ENCODE peak calls at places on chromosomes 2 and 18, in eight cellular contexts. C is left lung, R is RWPE2, D is psoas muscle, Q is lung, E is pancreas, I is PC-3, V is heart left ventricle. Z is an unnamed sample.

GRCh38 chr2:177784449-177784845 is 288.1 kb downstream of the PDE11A start:
- DNase-seq in C (no peak), R (no peak), D (no peak), Q (no peak), E (no peak), I (peak; percentile 63), V (no peak), Z (no peak)

GRCh38 chr2:132941296-132942020 is 271.5 kb upstream of the LYPD1 start:
- DNase-seq in C (no peak), R (no peak), D (no peak), Q (no peak), E (no peak), I (no peak), V (no peak), Z (no peak)

GRCh38 chr2:191756753-191757152 is 78.8 kb downstream of the NABP1 start:
- DNase-seq in C (no peak), R (no peak), D (no peak), Q (no peak), E (no peak), I (no peak), V (no peak), Z (no peak)

GRCh38 chr18:44111337-44111736 is 569.4 kb upstream of the SETBP1 start:
- DNase-seq in C (no peak), R (no peak), D (no peak), Q (no peak), E (no peak), I (no peak), V (no peak), Z (no peak)

GRCh38 chr2:233338046-233338445 is 16.2 kb upstream of the DGKD start:
- DNase-seq in C (no peak), R (no peak), D (no peak), Q (no peak), E (no peak), I (no peak), V (no peak), Z (no peak)

GRCh38 chr2:235234711-235235110 is 259.1 kb upstream of the AGAP1 start:
- DNase-seq in C (no peak), R (no peak), D (no peak), Q (no peak), E (no peak), I (peak; percentile 10), V (no peak), Z (no peak)

GRCh38 chr2:122531803-122532344 is 776.4 kb downstream of the TSN start:
- DNase-seq in C (no peak), R (no peak), D (peak; percentile 35), Q (no peak), E (no peak), I (no peak), V (no peak), Z (no peak)

GRCh38 chr2:137107925-137108324 is 342.6 kb downstream of the THSD7B start:
- DNase-seq in C (no peak), R (no peak), D (no peak), Q (no peak), E (no peak), I (no peak), V (no peak), Z (no peak)

GRCh38 chr2:20231159-20231558 is 6.2 kb upstream of the SDC1 start:
- DNase-seq in C (no peak), R (no peak), D (no peak), Q (peak; percentile 22), E (no peak), I (no peak), V (peak; percentile 5), Z (no peak)

GRCh38 chr2:20227894-20228505 is 3.1 kb upstream of the SDC1 start:
- DNase-seq in C (no peak), R (no peak), D (no peak), Q (no peak), E (no peak), I (no peak), V (no peak), Z (no peak)

GRCh38 chr2:20232837-20233207 is 7.9 kb upstream of the SDC1 start:
- DNase-seq in C (no peak), R (peak; percentile 94), D (no peak), Q (no peak), E (no peak), I (peak; percentile 98), V (peak; percentile 2), Z (no peak)

GRCh38 chr2:20231632-20232031 is 6.7 kb upstream of the SDC1 start:
- DNase-seq in C (peak; percentile 79), R (peak; percentile 99), D (no peak), Q (peak; percentile 63), E (no peak), I (peak; percentile 99), V (peak; percentile 10), Z (no peak)

GRCh38 chr2:20229322-20230201 is 4.6 kb upstream of the SDC1 start:
- DNase-seq in C (no peak), R (no peak), D (no peak), Q (no peak), E (no peak), I (no peak), V (no peak), Z (no peak)
- H3K9me3 ChIP-seq in C (no peaks in the 10 kb centered on the region), R (no peaks in the 10 kb centered on the region), D (no peaks in the 10 kb centered on the region), Q (no peaks in the 10 kb centered on the region), E (no peaks in the 10 kb centered on the region), I (no peaks in the 10 kb centered on the region), V (no peaks in the 10 kb centered on the region), Z (no peaks in the 10 kb centered on the region)

GRCh38 chr2:64456298-64456697 is 2.3 kb downstream of the LGALSL start:
- DNase-seq in C (peak; percentile 68), R (no peak), D (no peak), Q (peak; percentile 66), E (peak; percentile 16), I (no peak), V (no peak), Z (no peak)

GRCh38 chr2:64455031-64455332 is 1.0 kb downstream of the LGALSL start:
- DNase-seq in C (no peak), R (no peak), D (no peak), Q (no peak), E (no peak), I (no peak), V (no peak), Z (no peak)

GRCh38 chr2:64455545-64455944 is 1.6 kb downstream of the LGALSL start:
- DNase-seq in C (no peak), R (no peak), D (no peak), Q (no peak), E (no peak), I (peak; percentile 45), V (no peak), Z (no peak)

GRCh38 chr2:64459575-64459974 is 5.6 kb downstream of the LGALSL start:
- DNase-seq in C (no peak), R (no peak), D (no peak), Q (no peak), E (no peak), I (no peak), V (no peak), Z (no peak)

GRCh38 chr2:64457518-64457917 is 3.6 kb downstream of the LGALSL start:
- DNase-seq in C (no peak), R (no peak), D (no peak), Q (no peak), E (no peak), I (no peak), V (no peak), Z (no peak)
- H3K4me1 ChIP-seq in C (peaks cover 45% of the 10 kb centered on the region), R (peaks cover 11% of the 10 kb centered on the region), D (peaks cover 61% of the 10 kb centered on the region), Q (peaks cover 6% of the 10 kb centered on the region), E (peaks cover 8% of the 10 kb centered on the region), I (peaks cover 23% of the 10 kb centered on the region), V (peaks cover 31% of the 10 kb centered on the region), Z (peaks cover 7% of the 10 kb centered on the region)

GRCh38 chr18:66757946-66758345 is 154.1 kb upstream of the CDH19 start:
- DNase-seq in C (no peak), R (no peak), D (no peak), Q (no peak), E (no peak), I (no peak), V (no peak), Z (no peak)
- H3K9me3 ChIP-seq in C (no peaks in the 10 kb centered on the region), R (no peaks in the 10 kb centered on the region), D (no peaks in the 10 kb centered on the region), Q (no peaks in the 10 kb centered on the region), E (no peaks in the 10 kb centered on the region), I (no peaks in the 10 kb centered on the region), V (no peaks in the 10 kb centered on the region), Z (no peaks in the 10 kb centered on the region)

DNA sequence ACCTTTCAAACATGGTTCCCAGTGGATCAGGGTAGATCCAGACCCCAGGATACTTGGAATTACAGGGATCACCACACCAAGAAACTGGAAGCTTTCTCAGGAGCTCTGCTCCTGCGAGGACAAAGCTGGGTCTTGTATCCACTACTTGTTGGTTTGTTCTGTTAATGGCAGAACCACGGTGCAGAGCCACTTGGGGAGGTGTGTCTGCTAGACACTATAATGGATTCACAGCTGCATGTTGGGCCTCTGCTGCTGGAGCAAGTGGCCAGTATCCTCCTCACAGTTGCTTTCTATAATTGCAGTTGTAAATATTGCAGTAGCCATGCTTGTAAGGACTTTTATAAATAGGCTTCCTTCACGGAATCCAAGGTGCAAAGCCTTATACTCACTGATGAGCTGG is 12.9 kb downstream of the FOSL2 start:
- DNase-seq in C (peak; percentile 24), R (no peak), D (no peak), Q (no peak), E (no peak), I (no peak), V (no peak), Z (peak; percentile 15)
- H3K4me1 ChIP-seq in C (peaks cover 100% of the 10 kb centered on the region), R (peaks cover 53% of the 10 kb centered on the region), D (peaks cover 48% of the 10 kb centered on the region), Q (peaks cover 10% of the 10 kb centered on the region), E (no peaks in the 10 kb centered on the region), I (no peaks in the 10 kb centered on the region), V (peaks cover 61% of the 10 kb centered on the region), Z (peaks cover 24% of the 10 kb centered on the region)

DNA sequence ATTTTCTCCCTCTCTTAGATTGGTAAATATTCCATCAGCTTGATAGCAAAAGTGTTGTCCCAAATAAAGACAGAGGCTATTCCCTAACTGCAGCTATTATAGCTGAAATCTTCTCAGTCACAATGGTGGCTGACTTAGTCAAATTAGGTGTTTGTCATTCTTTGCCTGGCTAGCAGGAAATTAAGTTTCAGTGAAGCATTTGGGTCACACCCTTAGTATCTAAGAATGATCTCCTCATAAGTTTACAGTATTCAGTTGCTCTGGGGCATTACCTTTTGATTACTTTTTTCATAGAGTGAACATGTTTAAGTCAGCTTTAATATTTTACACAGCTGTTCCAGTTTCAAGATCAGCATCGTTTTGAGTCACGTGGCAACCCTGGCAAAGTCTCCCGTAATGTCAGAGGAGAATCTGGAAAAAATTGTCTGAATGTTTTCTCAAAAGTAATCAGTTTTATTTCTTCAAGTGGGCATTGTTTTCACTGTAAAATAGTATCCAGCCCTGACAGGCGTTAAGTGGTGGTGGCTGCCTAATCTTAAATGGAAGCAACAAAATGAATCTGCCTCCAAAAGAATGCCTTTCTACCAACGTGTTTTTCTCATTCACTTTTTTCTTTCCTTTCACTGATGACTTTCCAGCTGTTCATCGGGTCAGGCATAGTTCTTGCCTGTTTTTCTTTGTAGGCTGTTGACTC is 319.5 kb upstream of the TCF4 start:
- DNase-seq in C (no peak), R (no peak), D (no peak), Q (no peak), E (no peak), I (peak; percentile 6), V (peak; percentile 24), Z (peak; percentile 71)
- H3K9me3 ChIP-seq in C (no peaks in the 10 kb centered on the region), R (no peaks in the 10 kb centered on the region), D (no peaks in the 10 kb centered on the region), Q (peaks cover 1% of the 10 kb centered on the region), E (no peaks in the 10 kb centered on the region), I (no peaks in the 10 kb centered on the region), V (no peaks in the 10 kb centered on the region), Z (no peaks in the 10 kb centered on the region)

DNA sequence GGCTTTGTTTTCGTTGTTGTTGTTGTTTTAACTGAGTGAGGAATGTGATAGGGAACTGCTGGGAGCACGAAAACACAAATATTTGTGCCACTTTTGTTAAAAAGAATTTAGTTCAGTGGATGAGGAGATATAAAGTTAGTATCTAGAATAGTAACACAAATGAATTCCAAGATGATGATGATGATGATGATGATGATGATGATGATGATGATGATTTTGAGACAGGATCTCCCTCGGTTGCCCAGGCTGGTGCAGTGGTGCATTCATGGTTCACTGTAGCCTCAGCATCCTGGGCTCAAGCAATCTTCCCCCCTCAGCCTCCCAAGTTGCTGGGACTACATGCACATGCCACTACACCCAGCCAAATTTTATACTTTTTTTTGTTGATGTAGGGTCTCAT is 223.7 kb downstream of the DSEL start:
- DNase-seq in C (no peak), R (no peak), D (no peak), Q (no peak), E (no peak), I (no peak), V (no peak), Z (no peak)
- H3K4me1 ChIP-seq in C (no peaks in the 10 kb centered on the region), R (peaks cover 6% of the 10 kb centered on the region), D (no peaks in the 10 kb centered on the region), Q (no peaks in the 10 kb centered on the region), E (no peaks in the 10 kb centered on the region), I (no peaks in the 10 kb centered on the region), V (no peaks in the 10 kb centered on the region), Z (no peaks in the 10 kb centered on the region)

Z was measured in right cardiac atrium.